ENCODE peak calls at places on chromosomes 11 and 22, in eight cellular contexts. Y, H, K, L, D, Z, B and P are unnamed samples.
A peak's percentile ranks its signal among the peaks of the same experiment; 100 is the strongest.

GRCh38 chr11:114110948-114111347 is 51.4 kb downstream of the ZBTB16 start:
- DNase-seq in L (no peak), K (no peak), H (no peak), D (no peak), Z (peak; percentile 73), Y (no peak), B (no peak), P (no peak)

GRCh38 chr11:47412152-47412746 is 3.9 kb downstream of the SLC39A13 start:
- DNase-seq in D (no peak), Z (peak; percentile 59), L (no peak), K (no peak), H (peak; percentile 73), B (no peak), Y (peak; percentile 72), P (peak; percentile 60)

GRCh38 chr11:102722804-102723203 is 1.9 kb downstream of the MMP8 start:
- DNase-seq in Y (no peak), D (no peak), Z (no peak), H (no peak), L (no peak), B (no peak), K (no peak), P (no peak)

GRCh38 chr22:44404341-44405020 is 91.7 kb upstream of the SHISAL1 start:
- DNase-seq in Y (peak; percentile 2), Z (peak; percentile 21), D (no peak), H (no peak), B (no peak), L (no peak), K (peak; percentile 18), P (no peak)

GRCh38 chr22:17942721-17943120 is 81.6 kb downstream of the MICAL3 start:
- DNase-seq in H (no peak), B (no peak), Z (no peak), Y (no peak), K (no peak), D (no peak), L (no peak), P (no peak)

GRCh38 chr11:58788355-58789023 is 56.0 kb downstream of the GLYATL2 start:
- DNase-seq in L (no peak), Y (peak; percentile 31), B (peak; percentile 95), H (peak; percentile 65), D (peak; percentile 45), K (no peak), Z (no peak), P (no peak)

GRCh38 chr11:30435488-30435887 is 112.6 kb downstream of the ARL14EP start:
- DNase-seq in Y (no peak), K (no peak), H (no peak), Z (no peak), D (no peak), B (no peak), L (no peak), P (no peak)

GRCh38 chr11:44709281-44709562 is 17.5 kb upstream of the TSPAN18 start:
- DNase-seq in H (no peak), K (no peak), Z (no peak), B (no peak), Y (no peak), L (no peak), D (no peak), P (no peak)

GRCh38 chr11:60878245-60879101 is 11.1 kb downstream of the ZP1 start:
- DNase-seq in Z (peak; percentile 39), K (no peak), B (no peak), H (no peak), L (no peak), Y (peak; percentile 2), D (no peak), P (no peak)

GRCh38 chr11:60874421-60875365 is 7.4 kb downstream of the ZP1 start:
- DNase-seq in Z (peak; percentile 17), H (no peak), L (no peak), K (no peak), D (no peak), Y (no peak), B (no peak), P (peak; percentile 17)

GRCh38 chr11:60875366-60875720 is 8.0 kb downstream of the ZP1 start:
- DNase-seq in B (no peak), H (no peak), Z (peak; percentile 7), K (no peak), Y (no peak), L (no peak), D (no peak), P (no peak)

GRCh38 chr11:60873533-60873932 is 6.2 kb downstream of the ZP1 start:
- DNase-seq in L (no peak), H (no peak), Y (peak; percentile 73), Z (peak; percentile 13), D (no peak), B (no peak), K (no peak), P (peak; percentile 18)

DNA sequence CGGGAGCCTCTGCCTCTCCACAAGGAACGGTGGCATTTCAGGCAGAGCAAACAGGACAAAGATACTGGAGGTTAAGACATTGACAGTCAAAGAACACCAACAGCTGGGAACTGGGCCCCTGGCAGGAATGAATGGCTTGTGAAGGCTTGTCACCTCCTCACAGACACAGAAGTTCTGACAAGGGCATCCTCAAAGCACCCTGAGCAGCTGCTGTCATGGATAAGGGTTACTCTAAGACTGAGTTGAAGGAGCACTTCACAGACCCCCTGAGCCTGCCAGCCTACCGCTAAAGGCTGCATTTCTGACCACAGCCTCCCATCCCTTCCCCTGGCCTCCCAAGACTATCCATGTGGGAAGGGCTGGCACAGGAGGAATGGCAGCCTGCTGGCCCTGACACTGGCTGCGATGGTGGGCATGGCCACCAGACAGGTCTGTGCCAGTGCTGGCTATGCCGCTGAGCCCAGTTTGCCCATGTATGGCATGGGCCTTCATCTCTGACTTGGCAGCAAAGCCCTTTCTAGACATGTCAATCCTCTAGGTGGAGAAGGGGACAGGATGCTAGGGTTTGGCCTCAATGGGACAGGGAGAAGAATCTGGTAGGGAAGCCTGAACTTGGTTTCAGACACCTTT is 8.6 kb downstream of the ZP1 start:
- DNase-seq in B (no peak), Y (no peak), L (no peak), H (no peak), K (no peak), D (no peak), Z (peak; percentile 12), P (no peak)
- TF ChIP-seq CTCF in B (no peak), Y (no peak), L (no peak), H (no peak), K (no peak), D (no peak), Z (no peak), P (no peak)

DNA sequence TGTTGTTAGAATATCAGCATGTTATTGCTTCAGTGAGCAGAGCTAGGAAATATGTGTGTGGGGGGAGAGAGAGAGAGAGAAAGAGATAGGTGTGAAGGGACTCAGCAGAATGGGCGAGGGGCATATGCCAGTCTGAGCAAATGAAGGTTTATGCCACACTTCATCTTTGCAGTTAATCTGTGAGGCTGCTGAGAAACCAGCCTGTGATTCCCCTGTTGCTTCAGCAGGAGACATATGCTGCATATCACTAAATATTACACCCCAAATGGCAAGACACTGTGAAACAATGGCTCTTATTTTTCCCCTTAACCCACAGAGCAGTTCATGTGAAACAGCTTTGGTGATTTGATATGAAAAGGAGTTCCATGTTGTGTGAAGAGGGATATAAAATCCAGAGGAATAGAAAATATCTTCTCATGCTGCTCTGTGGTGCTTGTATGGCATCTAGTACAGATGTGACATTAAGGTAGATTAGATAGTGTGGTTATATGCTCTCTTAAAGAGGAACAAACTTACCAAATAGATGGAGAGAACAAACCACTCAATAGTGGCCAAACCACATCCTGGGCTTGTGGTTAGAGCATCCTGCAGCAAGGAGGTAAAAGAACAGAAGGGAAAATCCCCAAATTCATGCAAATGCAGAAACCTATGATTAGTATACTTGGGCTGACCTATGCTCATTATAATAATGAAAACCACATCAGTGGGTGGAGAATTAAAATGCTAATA is 864.2 kb downstream of the FAM181B start:
- DNase-seq in H (no peak), Y (no peak), K (no peak), Z (no peak), L (no peak), D (no peak), B (peak; percentile 87), P (peak; percentile 41)
- H3K27ac ChIP-seq in H (no peak overlapping the region), Y (no peak overlapping the region), K (no peak overlapping the region), Z (no peak overlapping the region), L (no peak overlapping the region), D (no peak overlapping the region), B (no peak overlapping the region), P (no peak overlapping the region)

GRCh38 chr22:37684803-37685615 is 1.1 kb upstream of the NOL12 start:
- DNase-seq in D (no peak), L (no peak), Y (no peak), B (peak; percentile 80), Z (no peak), K (no peak), H (no peak), P (no peak)

GRCh38 chr22:37690407-37690806 is 4.3 kb downstream of the NOL12 start:
- DNase-seq in H (no peak), Y (no peak), D (no peak), B (no peak), K (no peak), L (no peak), Z (peak; percentile 5), P (no peak)

GRCh38 chr22:37690901-37691504 is 4.9 kb downstream of the NOL12 start:
- DNase-seq in H (peak; percentile 24), Z (peak; percentile 19), L (no peak), Y (no peak), D (peak; percentile 72), B (peak; percentile 83), K (no peak), P (no peak)

GRCh38 chr22:37681556-37682049 is 4.5 kb upstream of the NOL12 start:
- DNase-seq in Y (peak; percentile 85), L (peak; percentile 78), K (peak; percentile 72), D (peak; percentile 61), H (peak; percentile 84), Z (peak; percentile 77), B (no peak), P (no peak)

DNA sequence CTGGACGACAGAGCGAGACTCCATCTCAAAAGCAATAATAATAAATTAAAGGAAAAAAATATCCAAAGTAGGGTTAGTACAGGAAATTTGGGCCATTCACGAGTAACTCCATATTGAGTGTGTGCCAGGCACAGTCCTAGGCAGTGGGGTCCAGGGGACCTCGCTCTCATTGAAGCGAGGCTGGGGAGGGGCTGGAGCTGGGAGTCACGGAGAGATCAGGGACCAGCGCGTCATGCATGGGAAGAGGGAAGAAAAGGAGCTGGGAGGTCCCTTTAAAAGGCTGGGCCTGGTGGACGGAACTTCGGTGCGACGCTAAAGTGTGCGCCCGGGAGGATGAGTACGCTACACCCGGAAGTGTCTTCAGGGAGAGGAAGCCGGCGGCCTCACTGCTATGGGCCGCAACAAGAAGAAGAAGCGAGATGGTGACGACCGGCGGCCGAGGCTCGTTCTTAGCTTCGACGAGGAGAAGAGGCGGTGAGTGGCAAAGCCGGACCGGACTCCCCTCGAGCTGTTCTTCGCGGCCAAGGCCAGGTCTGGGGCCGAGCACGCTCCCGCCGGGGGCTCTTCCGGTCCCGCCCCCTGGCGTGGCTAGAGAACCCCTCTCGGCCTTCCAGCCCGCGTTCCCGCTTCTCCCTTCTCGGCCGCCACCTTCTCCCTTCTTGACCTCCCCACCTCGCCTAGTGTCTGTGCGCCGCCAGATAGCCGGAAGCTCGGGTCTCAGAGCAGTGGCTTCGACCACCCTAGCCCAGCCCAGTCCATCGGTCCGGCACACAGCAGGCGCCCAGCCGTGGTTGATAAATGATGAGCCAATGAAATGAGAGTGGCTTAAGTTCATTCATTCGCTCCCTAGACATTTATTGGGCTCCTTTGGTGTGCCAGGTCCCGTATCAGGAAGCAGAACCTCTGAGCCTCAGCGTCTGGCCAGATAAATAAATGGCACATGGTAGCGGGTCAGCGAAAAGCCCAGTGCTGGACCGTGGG is at the start of gene NOL12:
- DNase-seq in B (peak; percentile 80), Z (peak; percentile 83), H (peak; percentile 79), L (peak; percentile 83), Y (peak; percentile 86), D (peak; percentile 57), K (peak; percentile 78), P (peak; percentile 90)
- TF ChIP-seq CTCF in B (no peak), Z (no peak), H (no peak), L (peak; percentile 24), Y (no peak), D (no peak), K (peak; percentile 34), P (peak; percentile 19)

GRCh38 chr11:1468002-1468401 is 18.6 kb downstream of the MOB2 start:
- DNase-seq in H (peak; percentile 26), D (no peak), B (no peak), L (no peak), Y (no peak), K (no peak), Z (no peak), P (peak; percentile 72)
- H3K27ac ChIP-seq in H (no peak overlapping the region), D (no peak overlapping the region), B (no peak overlapping the region), L (no peak overlapping the region), Y (no peak overlapping the region), K (peak overlapping the region; percentile 35), Z (no peak overlapping the region), P (no peak overlapping the region)